ENCODE peak calls at places on chromosomes 7 and 10, in eight cellular contexts. V, Y, P, R, H, E, X and F are unnamed samples.

GRCh38 chr7:83677180-83677866 is 28.4 kb upstream of the SEMA3E start:
- DNase-seq in V (peak), Y (peak), P (peak), R (no peak), H (no peak), E (peak), X (no peak), F (peak)

GRCh38 chr10:48932831-48933670 is 6.6 kb downstream of the LRRC18 start:
- DNase-seq in V (no peak), Y (no peak), P (no peak), R (no peak), H (no peak), E (no peak), X (no peak), F (no peak)

GRCh38 chr7:66736892-66737291 is 3.6 kb upstream of the RABGEF1 start:
- DNase-seq in V (no peak), Y (no peak), P (no peak), R (no peak), H (no peak), E (no peak), X (no peak), F (no peak)

GRCh38 chr7:29270979-29271658 is 76.5 kb downstream of the CHN2 start:
- DNase-seq in V (no peak), Y (no peak), P (no peak), R (no peak), H (no peak), E (no peak), X (no peak), F (no peak)

GRCh38 chr7:77525231-77525630 is 11.9 kb upstream of the PTPN12 start:
- DNase-seq in V (peak), Y (no peak), P (no peak), R (no peak), H (no peak), E (no peak), X (no peak), F (no peak)

GRCh38 chr10:7408003-7408493 is 2.8 kb downstream of the SFMBT2 start:
- DNase-seq in V (no peak), Y (no peak), P (no peak), R (peak), H (peak), E (peak), X (no peak), F (no peak)

GRCh38 chr7:143411976-143412708 is 3.5 kb upstream of the EPHA1 start:
- DNase-seq in V (no peak), Y (no peak), P (no peak), R (no peak), H (no peak), E (no peak), X (no peak), F (no peak)

GRCh38 chr7:104133238-104133637 is 74.6 kb downstream of the ORC5 start:
- DNase-seq in V (no peak), Y (no peak), P (no peak), R (no peak), H (no peak), E (no peak), X (no peak), F (no peak)

GRCh38 chr7:15625456-15625855 is 61.0 kb downstream of the MEOX2 start:
- DNase-seq in V (no peak), Y (no peak), P (no peak), R (no peak), H (no peak), E (peak), X (no peak), F (no peak)

GRCh38 chr7:5997210-5997808 is 11.5 kb downstream of the PMS2 start:
- DNase-seq in V (peak), Y (peak), P (no peak), R (peak), H (no peak), E (peak), X (peak), F (peak)

GRCh38 chr10:59880976-59881510 is 25.3 kb downstream of the CCDC6 start:
- DNase-seq in V (no peak), Y (no peak), P (no peak), R (no peak), H (no peak), E (no peak), X (no peak), F (no peak)

GRCh38 chr10:13450078-13450477 is 78.7 kb downstream of the BEND7 start:
- DNase-seq in V (peak), Y (no peak), P (no peak), R (no peak), H (no peak), E (no peak), X (no peak), F (peak)

GRCh38 chr10:105063796-105064195 is 422.7 kb downstream of the SORCS3 start:
- DNase-seq in V (no peak), Y (peak), P (peak), R (no peak), H (no peak), E (no peak), X (no peak), F (peak)

GRCh38 chr7:103413407-103413806 is 32.6 kb downstream of the SLC26A5 start:
- DNase-seq in V (no peak), Y (no peak), P (no peak), R (no peak), H (no peak), E (no peak), X (no peak), F (no peak)

GRCh38 chr10:72316748-72317435 is 37.8 kb downstream of the DNAJB12 start:
- DNase-seq in V (no peak), Y (peak), P (no peak), R (no peak), H (no peak), E (peak), X (no peak), F (no peak)

GRCh38 chr10:44965651-44966097 is 6.1 kb downstream of the RASSF4 start:
- DNase-seq in V (no peak), Y (no peak), P (no peak), R (no peak), H (peak), E (no peak), X (no peak), F (no peak)

GRCh38 chr10:44961931-44962750 is 2.5 kb downstream of the RASSF4 start:
- DNase-seq in V (no peak), Y (no peak), P (no peak), R (no peak), H (no peak), E (no peak), X (no peak), F (no peak)

GRCh38 chr10:44962870-44963738 is 3.5 kb downstream of the RASSF4 start:
- DNase-seq in V (no peak), Y (no peak), P (no peak), R (no peak), H (no peak), E (no peak), X (no peak), F (no peak)

GRCh38 chr10:44965104-44965503 is 5.5 kb downstream of the RASSF4 start:
- DNase-seq in V (no peak), Y (no peak), P (no peak), R (no peak), H (no peak), E (no peak), X (no peak), F (no peak)

GRCh38 chr10:44963772-44964633 is 4.4 kb downstream of the RASSF4 start:
- DNase-seq in V (no peak), Y (peak), P (no peak), R (no peak), H (peak), E (no peak), X (peak), F (no peak)
- TF ChIP-seq POLR2A in V (no peak), Y (no peak), P (no peak), R (no peak), H (no peak), E (no peak), X (no peak), F (no peak)

GRCh38 chr7:139365336-139365735 is 5.6 kb downstream of the LUC7L2 start:
- DNase-seq in V (no peak), Y (no peak), P (no peak), R (no peak), H (no peak), E (no peak), X (no peak), F (no peak)

GRCh38 chr7:139370943-139371313 is 11.2 kb downstream of the LUC7L2 start:
- DNase-seq in V (no peak), Y (no peak), P (no peak), R (no peak), H (no peak), E (no peak), X (no peak), F (no peak)

GRCh38 chr7:139370301-139370942 is 10.7 kb downstream of the LUC7L2 start:
- DNase-seq in V (no peak), Y (no peak), P (no peak), R (no peak), H (no peak), E (no peak), X (no peak), F (no peak)

GRCh38 chr7:139366400-139366799 is 6.7 kb downstream of the LUC7L2 start:
- DNase-seq in V (no peak), Y (no peak), P (no peak), R (no peak), H (no peak), E (no peak), X (no peak), F (no peak)

DNA sequence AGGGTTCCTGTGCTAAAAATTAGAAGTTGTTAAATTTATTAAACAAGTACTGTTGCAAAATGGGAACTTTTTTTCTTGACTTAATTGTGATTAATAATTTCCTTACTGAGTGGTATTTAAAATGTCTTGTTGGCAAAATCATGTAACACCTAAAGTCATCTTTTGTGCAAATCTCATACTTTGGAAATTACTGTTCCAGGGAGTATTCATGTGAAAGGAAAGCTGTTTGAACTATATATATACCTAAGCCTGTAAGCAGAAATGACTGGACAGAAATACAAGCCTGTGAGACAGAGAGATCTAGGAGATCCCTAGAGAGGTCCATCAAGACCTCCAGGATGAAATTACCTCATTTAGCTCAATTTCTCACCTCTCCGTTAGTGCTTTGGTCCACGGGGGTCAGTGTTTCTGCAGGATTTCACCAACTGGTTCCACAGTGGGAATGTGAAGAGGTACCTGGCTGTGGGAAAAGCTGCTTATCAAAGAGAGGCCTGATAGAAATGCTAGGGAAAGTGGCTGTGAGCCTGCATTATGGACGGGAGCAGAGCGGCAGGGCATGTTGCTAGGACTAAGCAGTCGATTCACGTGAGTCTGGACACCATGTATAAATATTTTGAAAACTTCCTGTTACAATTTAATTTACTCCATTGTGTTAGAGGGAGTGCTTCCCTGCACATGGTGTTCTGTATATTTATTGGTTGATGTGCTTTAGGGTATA is 7.9 kb downstream of the LUC7L2 start:
- DNase-seq in V (no peak), Y (no peak), P (no peak), R (no peak), H (no peak), E (no peak), X (no peak), F (no peak)
- TF ChIP-seq POLR2A in V (no peak), Y (no peak), P (no peak), R (no peak), H (no peak), E (no peak), X (no peak), F (no peak)

DNA sequence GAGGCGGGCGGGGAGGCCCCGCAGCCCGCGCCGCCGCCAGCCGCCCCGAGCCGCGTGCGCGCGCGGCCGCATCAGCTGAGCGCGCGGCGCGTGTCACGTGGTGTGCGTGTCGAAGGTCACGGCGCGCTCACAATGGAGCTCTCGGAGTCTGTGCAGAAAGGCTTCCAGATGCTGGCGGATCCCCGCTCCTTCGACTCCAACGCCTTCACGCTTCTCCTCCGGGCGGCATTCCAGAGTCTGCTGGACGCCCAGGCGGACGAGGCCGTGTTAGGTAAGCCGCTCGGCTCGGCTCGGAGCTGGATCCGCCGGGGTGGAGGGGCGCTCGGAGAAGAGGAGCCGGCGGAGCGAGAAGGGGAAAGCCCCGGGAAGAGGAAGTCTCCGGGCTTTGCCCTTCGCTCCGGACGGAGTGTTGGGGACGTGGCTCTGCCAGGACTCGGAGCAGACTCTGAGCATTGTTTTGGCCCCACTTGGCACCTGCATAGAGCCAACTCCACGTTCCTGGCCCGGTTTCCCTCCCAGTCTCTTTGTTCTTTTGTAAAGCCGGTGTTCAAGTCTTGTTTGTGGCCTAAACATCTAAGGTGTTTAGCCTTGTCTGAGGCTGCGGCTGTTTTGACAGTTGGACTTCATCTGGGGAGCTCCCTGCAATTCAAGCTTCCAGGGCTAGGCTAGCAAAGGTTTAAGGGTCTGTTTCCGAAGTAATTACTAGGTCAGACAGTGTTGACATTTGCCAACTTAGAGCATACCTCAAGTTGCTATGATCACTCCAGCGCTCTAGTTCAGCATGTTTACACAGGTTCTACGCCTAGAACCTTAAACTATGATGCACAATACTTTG is at the start of gene COMMD3:
- DNase-seq in V (peak), Y (peak), P (no peak), R (peak), H (peak), E (peak), X (peak), F (peak)
- TF ChIP-seq POLR2A in V (no peak), Y (peak), P (peak), R (peak), H (peak), E (peak), X (peak), F (peak)

GRCh38 chr10:20105236-20105635 is 289.0 kb downstream of the PLXDC2 start:
- DNase-seq in V (peak), Y (no peak), P (no peak), R (no peak), H (no peak), E (no peak), X (no peak), F (no peak)
- TF ChIP-seq POLR2A in V (no peak), Y (no peak), P (no peak), R (no peak), H (no peak), E (no peak), X (no peak), F (no peak)

GRCh38 chr10:124791378-124792348 is at the start of gene EEF1AKMT2:
- DNase-seq in V (peak), Y (peak), P (peak), R (peak), H (peak), E (peak), X (peak), F (peak)
- TF ChIP-seq POLR2A in V (peak), Y (peak), P (peak), R (no peak), H (no peak), E (peak), X (peak), F (peak)